ENCODE peak calls at places on chromosomes 16 and 17, in six cellular contexts. D is kidney glomerular epithelial cell, R is NCI-H1436, T is GDM1, K is H7, X is T-helper 2 cell. U is an unnamed sample.

GRCh38 chr17:3935825-3936355 is 19.6 kb upstream of the P2RX1 start:
- DNase-seq in D (no peak), R (no peak), T (no peak), K (no peak), X (no peak), U (no peak)

GRCh38 chr16:69937465-69937951 is 13.6 kb upstream of the CLEC18A start:
- DNase-seq in D (no peak), R (no peak), T (no peak), K (peak; percentile 80), X (no peak), U (no peak)

GRCh38 chr17:47980516-47980915 is 9.6 kb downstream of the CDK5RAP3 start:
- DNase-seq in D (no peak), R (no peak), T (no peak), K (no peak), X (no peak), U (no peak)

GRCh38 chr16:89047331-89048086 is 46.1 kb upstream of the ACSF3 start:
- DNase-seq in D (no peak), R (no peak), T (no peak), K (no peak), X (no peak), U (no peak)

GRCh38 chr17:48441231-48441711 is 11.3 kb upstream of the SKAP1 start:
- DNase-seq in D (no peak), R (no peak), T (no peak), K (no peak), X (peak; percentile 85), U (peak; percentile 90)

GRCh38 chr16:50634947-50635346 is 46.2 kb downstream of the SNX20 start:
- DNase-seq in D (no peak), R (no peak), T (no peak), K (no peak), X (no peak), U (no peak)

GRCh38 chr17:35073183-35073790 is 9.8 kb upstream of the RFFL start:
- DNase-seq in D (no peak), R (no peak), T (no peak), K (no peak), X (peak; percentile 23), U (no peak)

GRCh38 chr17:80692931-80693467 is 148.4 kb downstream of the RPTOR start:
- DNase-seq in D (no peak), R (no peak), T (no peak), K (no peak), X (no peak), U (no peak)

GRCh38 chr17:41402161-41402560 is 4.8 kb upstream of the KRT31 start:
- DNase-seq in D (peak; percentile 20), R (no peak), T (no peak), K (no peak), X (no peak), U (no peak)

GRCh38 chr17:19322861-19323260 is 39.7 kb downstream of the B9D1 start:
- DNase-seq in D (no peak), R (no peak), T (no peak), K (no peak), X (no peak), U (no peak)

GRCh38 chr16:87314990-87315420 is 2.2 kb downstream of the C16orf95 start:
- DNase-seq in D (no peak), R (no peak), T (no peak), K (no peak), X (no peak), U (no peak)

GRCh38 chr16:58051821-58052603 is 26.5 kb downstream of the MMP15 start:
- DNase-seq in D (no peak), R (no peak), T (no peak), K (peak; percentile 32), X (no peak), U (no peak)

U was measured in T-helper 1 cell.